ENCODE peak calls at places on chromosomes 6 and 20, in seven cellular contexts. One of them, this sample, is unnamed.

GRCh38 chr20:45104786-45105185 is 3.9 kb upstream of the KCNS1 start:
- DNase-seq in psoas muscle: no peak
- DNase-seq in endothelial cell of umbilical vein: peak; percentile 41
- DNase-seq in cardiac muscle cell: no peak
- DNase-seq in stomach: no peak
- DNase-seq in fibroblast of lung: peak; percentile 9
- DNase-seq in tibial nerve: no peak
- DNase-seq in this sample: peak; percentile 93

GRCh38 chr6:105320766-105321165 is 82.1 kb downstream of the PREP start:
- DNase-seq in stomach: no peak
- DNase-seq in fibroblast of lung: no peak
- DNase-seq in cardiac muscle cell: no peak
- DNase-seq in tibial nerve: no peak
- DNase-seq in endothelial cell of umbilical vein: no peak
- DNase-seq in psoas muscle: no peak
- DNase-seq in this sample: no peak

GRCh38 chr6:114154812-114155211 is 183.9 kb upstream of the HDAC2 start:
- DNase-seq in tibial nerve: no peak
- DNase-seq in fibroblast of lung: no peak
- DNase-seq in psoas muscle: no peak
- DNase-seq in stomach: no peak
- DNase-seq in cardiac muscle cell: no peak
- DNase-seq in endothelial cell of umbilical vein: no peak
- DNase-seq in this sample: no peak

GRCh38 chr6:3561745-3562144 is 104.9 kb upstream of the SLC22A23 start:
- DNase-seq in psoas muscle: no peak
- DNase-seq in tibial nerve: no peak
- DNase-seq in fibroblast of lung: peak; percentile 23
- DNase-seq in stomach: no peak
- DNase-seq in cardiac muscle cell: peak; percentile 39
- DNase-seq in endothelial cell of umbilical vein: peak; percentile 98
- DNase-seq in this sample: no peak

GRCh38 chr6:75402296-75402695 is 91.3 kb downstream of the FILIP1 start:
- DNase-seq in psoas muscle: peak; percentile 32
- DNase-seq in stomach: no peak
- DNase-seq in tibial nerve: no peak
- DNase-seq in fibroblast of lung: peak; percentile 57
- DNase-seq in endothelial cell of umbilical vein: peak; percentile 59
- DNase-seq in cardiac muscle cell: peak; percentile 32
- DNase-seq in this sample: peak; percentile 51

GRCh38 chr20:2859330-2860121 is 13.8 kb upstream of the PTPRA start:
- DNase-seq in cardiac muscle cell: no peak
- DNase-seq in tibial nerve: no peak
- DNase-seq in stomach: no peak
- DNase-seq in endothelial cell of umbilical vein: no peak
- DNase-seq in fibroblast of lung: peak; percentile 49
- DNase-seq in psoas muscle: no peak
- DNase-seq in this sample: no peak

GRCh38 chr6:14612016-14612415 is 494.4 kb downstream of the CD83 start:
- DNase-seq in fibroblast of lung: peak; percentile 27
- DNase-seq in tibial nerve: no peak
- DNase-seq in endothelial cell of umbilical vein: no peak
- DNase-seq in psoas muscle: no peak
- DNase-seq in stomach: no peak
- DNase-seq in cardiac muscle cell: no peak
- DNase-seq in this sample: peak; percentile 63

GRCh38 chr6:55898342-55898741 is 23.0 kb upstream of the BMP5 start:
- DNase-seq in tibial nerve: no peak
- DNase-seq in cardiac muscle cell: no peak
- DNase-seq in endothelial cell of umbilical vein: no peak
- DNase-seq in psoas muscle: no peak
- DNase-seq in stomach: no peak
- DNase-seq in fibroblast of lung: no peak
- DNase-seq in this sample: peak; percentile 43

GRCh38 chr6:156107514-156108150 is 652.0 kb upstream of the NOX3 start:
- DNase-seq in stomach: no peak
- DNase-seq in endothelial cell of umbilical vein: no peak
- DNase-seq in tibial nerve: no peak
- DNase-seq in psoas muscle: no peak
- DNase-seq in fibroblast of lung: peak; percentile 2
- DNase-seq in cardiac muscle cell: no peak
- DNase-seq in this sample: no peak

GRCh38 chr6:28876702-28877101 is 47.1 kb downstream of the TRIM27 start:
- DNase-seq in tibial nerve: no peak
- DNase-seq in psoas muscle: no peak
- DNase-seq in fibroblast of lung: no peak
- DNase-seq in cardiac muscle cell: no peak
- DNase-seq in stomach: no peak
- DNase-seq in endothelial cell of umbilical vein: no peak
- DNase-seq in this sample: no peak

GRCh38 chr20:1657556-1658334 is at the start of gene SIRPG:
- DNase-seq in tibial nerve: no peak
- DNase-seq in stomach: no peak
- DNase-seq in psoas muscle: no peak
- DNase-seq in fibroblast of lung: no peak
- DNase-seq in cardiac muscle cell: no peak
- DNase-seq in endothelial cell of umbilical vein: no peak
- DNase-seq in this sample: no peak

GRCh38 chr6:5214570-5215052 is 46.1 kb downstream of the LYRM4 start:
- DNase-seq in fibroblast of lung: peak; percentile 87
- DNase-seq in cardiac muscle cell: peak; percentile 92
- DNase-seq in tibial nerve: no peak
- DNase-seq in stomach: no peak
- DNase-seq in psoas muscle: peak; percentile 29
- DNase-seq in endothelial cell of umbilical vein: peak; percentile 46
- DNase-seq in this sample: peak; percentile 21

GRCh38 chr6:39228111-39228971 is 934 bp downstream of the KCNK5 start:
- DNase-seq in psoas muscle: no peak
- DNase-seq in tibial nerve: no peak
- DNase-seq in cardiac muscle cell: no peak
- DNase-seq in fibroblast of lung: no peak
- DNase-seq in stomach: no peak
- DNase-seq in endothelial cell of umbilical vein: no peak
- DNase-seq in this sample: no peak

GRCh38 chr6:157987788-157988699 is 6.4 kb downstream of the SYNJ2 start:
- DNase-seq in psoas muscle: no peak
- DNase-seq in endothelial cell of umbilical vein: no peak
- DNase-seq in cardiac muscle cell: no peak
- DNase-seq in fibroblast of lung: no peak
- DNase-seq in stomach: no peak
- DNase-seq in tibial nerve: no peak
- DNase-seq in this sample: no peak

GRCh38 chr20:34302312-34302722 is 838 bp downstream of the AHCY start:
- DNase-seq in endothelial cell of umbilical vein: no peak
- DNase-seq in tibial nerve: no peak
- DNase-seq in cardiac muscle cell: no peak
- DNase-seq in fibroblast of lung: peak; percentile 49
- DNase-seq in psoas muscle: no peak
- DNase-seq in stomach: no peak
- DNase-seq in this sample: peak; percentile 42

GRCh38 chr20:32544260-32544722 is 40.8 kb downstream of the NOL4L start:
- DNase-seq in stomach: no peak
- DNase-seq in fibroblast of lung: no peak
- DNase-seq in psoas muscle: no peak
- DNase-seq in cardiac muscle cell: no peak
- DNase-seq in tibial nerve: no peak
- DNase-seq in endothelial cell of umbilical vein: no peak
- DNase-seq in this sample: no peak

GRCh38 chr6:31621320-31621939 is 915 bp downstream of the PRRC2A start:
- DNase-seq in tibial nerve: no peak
- DNase-seq in endothelial cell of umbilical vein: peak; percentile 39
- DNase-seq in stomach: no peak
- DNase-seq in fibroblast of lung: no peak
- DNase-seq in cardiac muscle cell: no peak
- DNase-seq in psoas muscle: no peak
- DNase-seq in this sample: no peak

GRCh38 chr6:30493643-30494250 is 4.4 kb downstream of the HLA-E start:
- DNase-seq in tibial nerve: no peak
- DNase-seq in fibroblast of lung: no peak
- DNase-seq in endothelial cell of umbilical vein: peak; percentile 15
- DNase-seq in stomach: no peak
- DNase-seq in psoas muscle: no peak
- DNase-seq in cardiac muscle cell: no peak
- DNase-seq in this sample: no peak

GRCh38 chr20:53899351-53900167 is 170.8 kb downstream of the BCAS1 start:
- DNase-seq in endothelial cell of umbilical vein: peak; percentile 47
- DNase-seq in psoas muscle: peak; percentile 26
- DNase-seq in tibial nerve: no peak
- DNase-seq in fibroblast of lung: peak; percentile 77
- DNase-seq in cardiac muscle cell: no peak
- DNase-seq in stomach: peak; percentile 46
- DNase-seq in this sample: peak; percentile 78

DNA sequence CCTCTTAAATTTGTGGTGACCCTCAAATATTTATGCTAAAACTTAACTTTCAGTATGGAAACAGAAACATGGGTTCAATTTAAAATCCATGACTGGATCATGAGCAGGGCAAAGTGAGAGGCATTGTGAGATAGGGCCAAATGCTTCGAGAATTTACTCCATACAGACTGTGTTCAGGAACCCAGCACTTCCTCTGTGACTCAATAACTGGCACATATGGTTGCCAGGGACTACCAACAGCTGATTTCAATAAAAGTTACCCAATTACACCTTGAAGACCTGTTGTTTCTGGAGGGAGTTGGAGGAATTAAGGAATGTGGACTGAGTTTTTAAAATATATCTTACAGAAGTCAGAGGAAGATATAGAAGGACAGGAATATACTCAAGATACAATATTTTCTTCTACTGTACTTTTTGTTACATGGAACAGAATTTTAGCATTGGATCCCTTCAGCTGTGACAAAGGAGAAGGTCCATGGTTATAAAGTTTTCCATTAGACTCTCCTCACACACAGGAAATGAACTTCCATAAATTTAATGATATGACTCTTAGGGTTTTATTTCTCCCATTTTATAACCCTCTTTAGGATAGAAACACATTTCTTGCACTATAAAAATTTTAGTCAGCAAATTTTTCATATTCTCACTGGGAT is 258.5 kb downstream of the KHDC1L start:
- DNase-seq in tibial nerve: no peak
- DNase-seq in cardiac muscle cell: no peak
- DNase-seq in fibroblast of lung: no peak
- DNase-seq in endothelial cell of umbilical vein: peak; percentile 72
- DNase-seq in stomach: no peak
- DNase-seq in psoas muscle: no peak
- DNase-seq in this sample: peak; percentile 79
- H3K4me3 ChIP-seq in tibial nerve: no peak overlapping the region
- H3K4me3 ChIP-seq in cardiac muscle cell: no peak overlapping the region
- H3K4me3 ChIP-seq in fibroblast of lung: no peak overlapping the region
- H3K4me3 ChIP-seq in endothelial cell of umbilical vein: no peak overlapping the region
- H3K4me3 ChIP-seq in stomach: no peak overlapping the region
- H3K4me3 ChIP-seq in psoas muscle: no peak overlapping the region
- H3K4me3 ChIP-seq in this sample: no peak overlapping the region

GRCh38 chr6:37306624-37307222 is 47.1 kb upstream of the RNF8 start:
- DNase-seq in fibroblast of lung: no peak
- DNase-seq in tibial nerve: no peak
- DNase-seq in psoas muscle: no peak
- DNase-seq in endothelial cell of umbilical vein: no peak
- DNase-seq in stomach: no peak
- DNase-seq in cardiac muscle cell: peak; percentile 28
- DNase-seq in this sample: no peak
- TF ChIP-seq CTCF in fibroblast of lung: no peak
- TF ChIP-seq CTCF in tibial nerve: no peak
- TF ChIP-seq CTCF in psoas muscle: no peak
- TF ChIP-seq CTCF in endothelial cell of umbilical vein: no peak
- TF ChIP-seq CTCF in stomach: no peak
- TF ChIP-seq CTCF in cardiac muscle cell: no peak
- TF ChIP-seq CTCF in this sample: no peak

DNA sequence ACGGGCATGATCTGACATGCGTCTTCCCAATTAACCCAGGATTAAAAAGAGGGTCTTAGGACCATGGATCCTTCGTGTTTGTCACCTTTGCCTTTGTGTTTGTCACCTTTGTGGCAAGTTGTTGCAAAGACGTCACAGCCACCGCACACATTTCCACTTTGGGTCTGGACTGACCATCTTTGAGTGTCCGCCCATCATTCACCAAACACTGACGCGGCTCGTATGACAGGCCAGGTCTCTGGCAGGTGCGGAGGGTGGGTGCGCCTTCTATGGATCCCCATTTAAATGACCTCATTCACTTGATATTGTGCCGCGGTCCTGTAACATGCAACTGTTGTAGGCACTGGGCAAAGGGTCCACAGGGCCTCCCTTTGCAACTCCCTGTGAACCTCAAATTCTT is 404.1 kb downstream of the TAF4 start:
- DNase-seq in tibial nerve: no peak
- DNase-seq in cardiac muscle cell: no peak
- DNase-seq in stomach: no peak
- DNase-seq in fibroblast of lung: no peak
- DNase-seq in endothelial cell of umbilical vein: no peak
- DNase-seq in psoas muscle: no peak
- DNase-seq in this sample: no peak
- H3K27me3 ChIP-seq in tibial nerve: no peaks in the 10 kb centered on the region
- H3K27me3 ChIP-seq in cardiac muscle cell: no peaks in the 10 kb centered on the region
- H3K27me3 ChIP-seq in stomach: no peaks in the 10 kb centered on the region
- H3K27me3 ChIP-seq in fibroblast of lung: no peaks in the 10 kb centered on the region
- H3K27me3 ChIP-seq in endothelial cell of umbilical vein: no peaks in the 10 kb centered on the region
- H3K27me3 ChIP-seq in psoas muscle: no peaks in the 10 kb centered on the region
- H3K27me3 ChIP-seq in this sample: no peaks in the 10 kb centered on the region

GRCh38 chr20:35451295-35451694 is 4.1 kb upstream of the CEP250 start:
- DNase-seq in tibial nerve: no peak
- DNase-seq in fibroblast of lung: no peak
- DNase-seq in cardiac muscle cell: no peak
- DNase-seq in endothelial cell of umbilical vein: no peak
- DNase-seq in stomach: no peak
- DNase-seq in psoas muscle: no peak
- DNase-seq in this sample: peak; percentile 97

GRCh38 chr20:35448788-35449373 is 6.5 kb upstream of the CEP250 start:
- DNase-seq in stomach: no peak
- DNase-seq in psoas muscle: no peak
- DNase-seq in tibial nerve: no peak
- DNase-seq in fibroblast of lung: no peak
- DNase-seq in cardiac muscle cell: no peak
- DNase-seq in endothelial cell of umbilical vein: no peak
- DNase-seq in this sample: no peak

GRCh38 chr20:35454881-35455609 is at the start of gene CEP250:
- DNase-seq in fibroblast of lung: peak; percentile 94
- DNase-seq in endothelial cell of umbilical vein: peak; percentile 97
- DNase-seq in stomach: peak; percentile 95
- DNase-seq in psoas muscle: peak; percentile 92
- DNase-seq in tibial nerve: peak; percentile 87
- DNase-seq in cardiac muscle cell: peak; percentile 98
- DNase-seq in this sample: no peak

GRCh38 chr20:35458388-35458787 is 3.0 kb downstream of the CEP250 start:
- DNase-seq in fibroblast of lung: no peak
- DNase-seq in endothelial cell of umbilical vein: no peak
- DNase-seq in tibial nerve: no peak
- DNase-seq in cardiac muscle cell: no peak
- DNase-seq in psoas muscle: no peak
- DNase-seq in stomach: no peak
- DNase-seq in this sample: no peak

DNA sequence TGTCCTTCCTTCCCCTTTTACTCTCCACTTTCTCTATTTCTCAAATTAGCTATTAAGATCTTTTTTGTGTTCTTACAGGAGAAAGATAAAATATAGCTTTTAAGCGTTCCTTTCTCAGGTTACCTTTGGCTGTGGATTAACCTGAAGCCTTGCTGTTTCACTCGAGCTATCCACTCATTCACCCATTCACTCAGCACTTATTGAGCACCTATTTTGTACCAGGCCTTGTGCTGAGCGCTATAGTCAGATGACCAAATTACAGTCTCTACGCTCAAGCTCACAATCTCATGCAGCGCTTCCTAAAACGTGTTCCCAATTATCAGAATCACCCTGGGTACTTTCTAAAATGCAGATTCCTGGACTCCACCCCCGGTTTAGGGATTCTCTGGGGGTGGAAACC is 1.8 kb upstream of the CEP250 start:
- DNase-seq in cardiac muscle cell: no peak
- DNase-seq in stomach: no peak
- DNase-seq in psoas muscle: no peak
- DNase-seq in tibial nerve: no peak
- DNase-seq in fibroblast of lung: no peak
- DNase-seq in endothelial cell of umbilical vein: no peak
- DNase-seq in this sample: no peak
- H3K4me3 ChIP-seq in cardiac muscle cell: peak overlapping the region; percentile 44
- H3K4me3 ChIP-seq in stomach: no peak overlapping the region
- H3K4me3 ChIP-seq in psoas muscle: peak overlapping the region; percentile 81
- H3K4me3 ChIP-seq in tibial nerve: no peak overlapping the region
- H3K4me3 ChIP-seq in fibroblast of lung: peak overlapping the region; percentile 42
- H3K4me3 ChIP-seq in endothelial cell of umbilical vein: no peak overlapping the region
- H3K4me3 ChIP-seq in this sample: no peak overlapping the region